ENCODE peak calls at places on chromosomes 16 and 17, in four cellular contexts. B, Q, T and C are unnamed samples.

GRCh38 chr17:73062726-73063125 is 29.8 kb downstream of the SLC39A11 start:
- DNase-seq in T (no peak), B (no peak), Q (no peak), C (no peak)

GRCh38 chr16:10335681-10336080 is 50.2 kb upstream of the ATF7IP2 start:
- DNase-seq in Q (no peak), B (no peak), T (no peak), C (no peak)

GRCh38 chr16:2969545-2970521 is 685 bp downstream of the PAQR4 start:
- DNase-seq in Q (peak), B (no peak), T (no peak), C (peak)

GRCh38 chr17:81966343-81967243 is 5.6 kb upstream of the NOTUM start:
- DNase-seq in B (no peak), T (no peak), Q (peak), C (peak)

GRCh38 chr17:7440823-7441174 is 1.5 kb downstream of the FGF11 start:
- DNase-seq in Q (no peak), T (no peak), B (no peak), C (peak)

GRCh38 chr17:43556292-43556691 is 10.2 kb upstream of the ETV4 start:
- DNase-seq in Q (no peak), B (no peak), T (no peak), C (no peak)

GRCh38 chr17:39166437-39167335 is 725 bp upstream of the ARL5C start:
- DNase-seq in B (no peak), T (no peak), Q (no peak), C (no peak)

GRCh38 chr16:74448990-74449389 is 27.7 kb upstream of the CLEC18B start:
- DNase-seq in T (no peak), Q (no peak), B (no peak), C (no peak)

GRCh38 chr16:89723279-89724250 is 2.2 kb downstream of the ZNF276 start:
- DNase-seq in T (no peak), B (no peak), Q (no peak), C (peak)

GRCh38 chr16:11386791-11387546 is 41.7 kb downstream of the RMI2 start:
- DNase-seq in B (peak), T (no peak), Q (peak), C (no peak)

GRCh38 chr17:37483311-37484039 is 6.2 kb upstream of the DUSP14 start:
- DNase-seq in T (no peak), Q (no peak), B (no peak), C (peak)

GRCh38 chr17:9079461-9080103 is 58.3 kb downstream of the NTN1 start:
- DNase-seq in T (no peak), Q (no peak), B (no peak), C (no peak)

GRCh38 chr16:11329080-11329491 is 16.2 kb upstream of the RMI2 start:
- DNase-seq in T (peak), Q (no peak), B (no peak), C (no peak)

GRCh38 chr17:75652934-75653549 is 13.9 kb downstream of the RECQL5 start:
- DNase-seq in T (no peak), B (no peak), Q (peak), C (peak)

GRCh38 chr17:8123695-8124349 is at the start of gene HES7:
- DNase-seq in T (no peak), B (no peak), Q (no peak), C (peak)

GRCh38 chr16:30958164-30959083 is 870 bp downstream of the SETD1A start:
- DNase-seq in T (no peak), Q (peak), B (no peak), C (peak)

GRCh38 chr17:5866978-5867377 is 203.2 kb upstream of the WSCD1 start:
- DNase-seq in Q (no peak), B (no peak), T (no peak), C (no peak)

GRCh38 chr16:89179656-89180315 is 8.2 kb downstream of the CDH15 start:
- DNase-seq in B (no peak), T (no peak), Q (no peak), C (no peak)

GRCh38 chr17:81223758-81224122 is 975 bp upstream of the CEP131 start:
- DNase-seq in Q (no peak), B (no peak), T (no peak), C (no peak)

GRCh38 chr17:67633751-67634191 is 84.0 kb upstream of the NOL11 start:
- DNase-seq in B (no peak), Q (no peak), T (no peak), C (no peak)

GRCh38 chr16:74296465-74297295 is at the start of gene PSMD7:
- DNase-seq in Q (peak), T (peak), B (peak), C (peak)

GRCh38 chr16:71338193-71338592 is 20.3 kb upstream of the CALB2 start:
- DNase-seq in T (no peak), B (no peak), Q (peak), C (no peak)
- TF ChIP-seq RAD21 in T (no peak), B (no peak), Q (no peak), C (no peak)

GRCh38 chr17:30104575-30105339 is 11.9 kb upstream of the NSRP1 start:
- DNase-seq in Q (peak), B (peak), T (peak), C (peak)

GRCh38 chr17:30101686-30102390 is 14.8 kb upstream of the NSRP1 start:
- DNase-seq in Q (no peak), B (no peak), T (no peak), C (no peak)
- TF ChIP-seq JUND in Q (no peak), B (no peak), T (no peak), C (no peak)

GRCh38 chr17:41559548-41559947 is 12.3 kb downstream of the KRT9 start:
- DNase-seq in Q (no peak), B (no peak), T (no peak), C (no peak)
- H3K27ac ChIP-seq in Q (no peak), B (no peak), T (no peak), C (no peak)

GRCh38 chr17:3043737-3044365 is 19.6 kb downstream of the OR1D5 start:
- DNase-seq in T (no peak), B (no peak), Q (peak), C (no peak)
- TF ChIP-seq RAD21 in T (peak), B (peak), Q (no peak), C (no peak)

DNA sequence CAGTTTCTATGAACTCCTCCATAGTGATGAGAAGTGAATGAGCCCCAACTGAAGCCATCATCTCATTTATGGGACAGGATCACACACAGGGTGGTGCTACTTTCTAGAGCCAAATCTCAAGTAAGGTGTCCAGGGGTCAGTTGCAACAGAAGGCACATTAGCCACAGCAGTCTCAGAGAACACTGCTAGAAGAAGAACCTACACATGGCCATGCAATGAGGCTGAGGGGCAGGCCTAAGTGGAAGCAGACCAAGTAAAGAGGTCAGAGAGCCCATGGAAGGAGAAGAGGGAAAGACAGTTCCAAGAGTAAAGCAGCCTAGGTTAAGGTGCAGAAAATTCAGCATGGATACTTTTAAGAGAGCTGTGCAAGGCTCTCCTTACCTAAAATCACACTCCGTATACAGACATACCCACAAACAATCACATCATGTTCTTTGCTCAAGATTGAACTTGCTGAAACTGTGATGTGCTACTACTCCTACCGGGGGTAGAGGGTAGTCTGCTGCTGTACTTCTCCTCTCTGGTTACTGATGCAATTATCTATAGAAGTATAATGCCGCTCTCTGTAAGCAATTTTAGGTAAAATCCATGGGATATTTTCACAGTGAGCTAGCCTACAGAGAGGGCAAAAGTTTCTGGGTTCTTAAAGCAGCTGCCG is 1.7 kb downstream of the ABCA8 start:
- DNase-seq in B (no peak), T (no peak), Q (no peak), C (no peak)
- TF ChIP-seq JUND in B (no peak), T (no peak), Q (no peak), C (no peak)

GRCh38 chr16:49527621-49528020 is 154.0 kb downstream of the C16orf78 start:
- DNase-seq in T (no peak), Q (no peak), B (no peak), C (peak)
- H3K27ac ChIP-seq in T (no peak), Q (no peak), B (no peak), C (no peak)

DNA sequence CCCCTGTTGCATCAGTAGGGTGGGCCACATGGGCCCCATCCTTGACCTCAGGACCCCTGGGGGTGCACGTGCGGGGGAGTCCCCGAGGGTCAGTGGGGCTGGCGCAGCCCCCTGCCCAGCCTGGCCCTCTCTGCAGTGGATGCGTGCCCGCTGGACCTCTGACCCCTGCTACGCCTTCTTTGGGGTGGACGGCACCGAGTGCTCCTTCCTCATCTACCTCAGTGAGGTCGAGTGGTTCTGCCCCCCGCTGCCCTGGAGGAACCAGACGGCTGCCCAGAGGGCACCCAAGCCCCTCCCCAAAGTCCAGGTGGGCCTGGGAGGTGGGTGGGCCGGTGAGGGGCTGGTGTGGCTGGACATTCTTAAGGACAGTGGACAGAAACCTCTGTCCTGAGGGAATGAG is 35.9 kb downstream of the MGAT5B start:
- DNase-seq in Q (no peak), B (no peak), T (no peak), C (no peak)
- TF ChIP-seq RAD21 in Q (no peak), B (no peak), T (no peak), C (no peak)

GRCh38 chr17:50916708-50917417 is 50.7 kb upstream of the TOB1 start:
- DNase-seq in Q (no peak), T (no peak), B (no peak), C (no peak)
- TF ChIP-seq JUND in Q (no peak), T (no peak), B (no peak), C (no peak)

GRCh38 chr17:2071024-2071385 is 16.1 kb downstream of the HIC1 start:
- DNase-seq in B (no peak), Q (no peak), T (no peak), C (no peak)
- H3K27ac ChIP-seq in B (no peak), Q (no peak), T (peak), C (no peak)

GRCh38 chr16:57689772-57690558 is 4.6 kb upstream of the DRC7 start:
- DNase-seq in B (no peak), T (peak), Q (no peak), C (no peak)

GRCh38 chr16:57692636-57693035 is 2.0 kb upstream of the DRC7 start:
- DNase-seq in B (no peak), Q (no peak), T (no peak), C (no peak)

GRCh38 chr16:57688487-57688986 is 6.1 kb upstream of the DRC7 start:
- DNase-seq in Q (no peak), B (no peak), T (no peak), C (no peak)

GRCh38 chr16:57688987-57689771 is 5.4 kb upstream of the DRC7 start:
- DNase-seq in B (no peak), Q (no peak), T (no peak), C (peak)

DNA sequence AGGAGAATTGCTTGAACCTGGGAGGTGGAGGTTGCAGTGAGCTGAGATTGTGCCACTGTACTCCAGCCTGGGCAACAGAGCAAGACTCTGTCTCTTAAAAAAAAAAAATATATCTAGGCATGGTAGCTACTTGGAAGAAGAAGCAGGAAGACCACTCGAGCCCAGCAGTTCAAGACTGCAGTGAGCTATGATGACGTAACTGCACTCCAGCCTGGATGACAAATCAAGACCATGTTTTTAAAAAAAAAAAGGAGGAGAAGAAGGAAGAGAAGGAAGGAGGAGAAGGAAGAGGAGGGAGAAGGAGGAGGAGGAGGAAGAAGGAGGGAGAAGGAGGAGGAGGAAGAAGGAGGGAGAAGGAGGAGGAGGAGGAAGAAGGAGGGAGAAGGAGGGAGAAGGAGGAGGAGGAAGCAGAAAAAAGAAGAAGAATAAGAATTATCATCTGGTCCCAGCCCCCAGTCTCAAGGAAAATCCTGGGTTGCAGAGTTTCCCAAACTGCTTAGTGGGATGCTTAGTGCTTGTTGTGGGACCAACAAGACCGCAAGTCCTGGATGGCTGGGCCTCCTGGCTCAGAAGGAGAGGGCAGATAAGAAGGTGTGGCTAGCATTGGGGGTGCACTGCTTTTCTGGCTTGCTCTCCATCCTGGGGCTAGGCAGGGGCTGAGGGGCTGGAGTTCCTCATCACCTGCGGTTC is 3.7 kb upstream of the DRC7 start:
- DNase-seq in T (no peak), B (no peak), Q (no peak), C (no peak)
- TF ChIP-seq RAD21 in T (no peak), B (no peak), Q (no peak), C (no peak)